ENCODE peak calls at places on chromosomes 5 and 9, in eight cellular contexts. F is lower leg skin, S is fibroblast of lung, D is AG04449, E is OCI-LY7, U is IMR-90, O is body of pancreas, K is K562. I is an unnamed sample.

GRCh38 chr9:5999443-6000104 is 15.8 kb downstream of the RANBP6 start:
- DNase-seq in O (no peak), S (no peak), D (no peak), F (no peak), U (no peak), K (no peak), E (no peak), I (no peak)

GRCh38 chr5:78779771-78780616 is 131.4 kb upstream of the LHFPL2 start:
- DNase-seq in S (peak; percentile 99), D (no peak), O (no peak), U (peak; percentile 93), F (no peak), K (peak; percentile 38), E (no peak), I (peak; percentile 59)

GRCh38 chr9:88753691-88754367 is 218.9 kb downstream of the NXNL2 start:
- DNase-seq in U (peak; percentile 77), O (no peak), D (no peak), F (no peak), S (peak; percentile 81), K (no peak), E (no peak), I (no peak)

GRCh38 chr9:18982246-18982589 is 50.8 kb downstream of the SAXO1 start:
- DNase-seq in K (no peak), E (no peak), O (no peak), S (no peak), U (no peak), F (no peak), D (no peak), I (no peak)

GRCh38 chr5:174275959-174276358 is 230.5 kb downstream of the NSG2 start:
- DNase-seq in O (no peak), F (no peak), D (no peak), E (no peak), S (no peak), U (no peak), K (no peak), I (no peak)

GRCh38 chr9:107976767-107977166 is 487.2 kb upstream of the KLF4 start:
- DNase-seq in S (peak; percentile 76), U (no peak), K (no peak), F (peak; percentile 93), D (no peak), E (no peak), O (peak; percentile 16), I (no peak)

GRCh38 chr9:135671591-135672041 is 8.5 kb downstream of the LCN9 start:
- DNase-seq in F (no peak), S (no peak), O (no peak), E (no peak), K (peak; percentile 38), U (no peak), D (no peak), I (no peak)

GRCh38 chr9:121816845-121817450 is 165.5 kb downstream of the DAB2IP start:
- DNase-seq in S (no peak), K (no peak), D (no peak), U (no peak), O (no peak), F (peak; percentile 68), E (no peak), I (no peak)

GRCh38 chr9:99264070-99264469 is 42.0 kb downstream of the SEC61B start:
- DNase-seq in K (peak; percentile 34), S (peak; percentile 17), U (no peak), E (no peak), O (no peak), F (no peak), D (no peak), I (no peak)

GRCh38 chr5:37448941-37449340 is 69.8 kb downstream of the WDR70 start:
- DNase-seq in U (peak; percentile 84), S (peak; percentile 61), D (no peak), E (no peak), F (no peak), O (no peak), K (no peak), I (peak; percentile 49)

GRCh38 chr9:131049829-131050715 is 41.1 kb downstream of the LAMC3 start:
- DNase-seq in F (no peak), U (no peak), E (no peak), S (no peak), K (no peak), D (no peak), O (no peak), I (no peak)

GRCh38 chr5:134465856-134466240 is 54.2 kb upstream of the CDKN2AIPNL start:
- DNase-seq in S (peak; percentile 96), E (no peak), U (peak; percentile 90), D (peak; percentile 36), O (peak; percentile 95), F (peak; percentile 98), K (peak; percentile 93), I (peak; percentile 95)

GRCh38 chr5:88734191-88734640 is 148.8 kb downstream of the MEF2C start:
- DNase-seq in E (peak; percentile 90), U (no peak), F (no peak), O (no peak), K (peak; percentile 84), D (no peak), S (no peak), I (no peak)
- H3K4me3 ChIP-seq in E (peak overlapping the region; percentile 56), U (no peak overlapping the region), F (no peak overlapping the region), O (no peak overlapping the region), K (no peak overlapping the region), D (no peak overlapping the region), S (no peak overlapping the region), I (no peak overlapping the region)

GRCh38 chr5:158140120-158140778 is 281.3 kb upstream of the CLINT1 start:
- DNase-seq in K (no peak), S (peak; percentile 34), D (no peak), E (no peak), U (no peak), O (peak; percentile 12), F (no peak), I (no peak)

GRCh38 chr5:158145827-158146226 is 286.9 kb upstream of the CLINT1 start:
- DNase-seq in D (no peak), U (no peak), O (no peak), S (no peak), E (no peak), F (no peak), K (no peak), I (no peak)

GRCh38 chr5:158147227-158147626 is 288.3 kb upstream of the CLINT1 start:
- DNase-seq in S (no peak), O (no peak), F (no peak), K (no peak), U (no peak), E (no peak), D (no peak), I (no peak)

GRCh38 chr5:158139161-158139560 is 280.2 kb upstream of the CLINT1 start:
- DNase-seq in D (no peak), E (no peak), O (no peak), F (no peak), S (peak; percentile 27), U (no peak), K (no peak), I (no peak)

DNA sequence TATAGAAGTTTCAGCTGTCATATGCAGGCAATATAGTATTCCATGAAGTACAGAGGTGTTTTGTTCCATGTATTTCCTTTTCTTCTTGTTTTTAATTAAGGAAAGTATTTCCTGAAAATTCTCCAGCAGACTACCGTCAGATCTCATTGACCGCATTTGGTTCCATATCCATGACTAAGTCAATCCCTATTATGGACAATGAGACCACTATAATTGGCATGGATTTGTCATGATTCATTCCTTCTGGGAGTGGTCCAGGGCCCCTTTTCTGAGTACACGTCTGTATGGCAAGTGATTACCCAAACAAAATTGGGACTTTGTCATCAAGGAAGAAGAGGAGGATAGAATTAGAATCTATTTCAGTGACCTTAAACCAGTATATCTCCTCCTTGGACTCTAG is 283.2 kb upstream of the CLINT1 start:
- DNase-seq in K (no peak), F (no peak), S (no peak), D (no peak), E (no peak), O (no peak), U (no peak), I (no peak)
- TF ChIP-seq CTCF in K (no peak), F (no peak), S (no peak), D (no peak), E (no peak), O (no peak), U (no peak), I (no peak)

GRCh38 chr5:107517185-107517868 is 153.4 kb downstream of the EFNA5 start:
- DNase-seq in F (no peak), U (no peak), D (no peak), K (no peak), E (peak; percentile 73), O (no peak), S (peak; percentile 61), I (no peak)

GRCh38 chr5:107518219-107519015 is 152.3 kb downstream of the EFNA5 start:
- DNase-seq in K (no peak), O (no peak), F (no peak), S (no peak), D (no peak), U (no peak), E (peak; percentile 31), I (peak; percentile 50)

GRCh38 chr5:107523019-107523680 is 147.6 kb downstream of the EFNA5 start:
- DNase-seq in K (no peak), D (no peak), S (no peak), F (no peak), E (no peak), O (no peak), U (no peak), I (no peak)

GRCh38 chr5:107522456-107522855 is 148.3 kb downstream of the EFNA5 start:
- DNase-seq in S (no peak), F (no peak), O (no peak), E (no peak), U (no peak), K (no peak), D (no peak), I (no peak)

GRCh38 chr5:107519900-107520354 is 150.8 kb downstream of the EFNA5 start:
- DNase-seq in E (peak; percentile 87), O (no peak), D (no peak), U (peak; percentile 12), K (no peak), S (peak; percentile 57), F (no peak), I (peak; percentile 34)
- H3K4me3 ChIP-seq in E (peak overlapping the region; percentile 45), O (no peak overlapping the region), D (no peak overlapping the region), U (no peak overlapping the region), K (no peak overlapping the region), S (no peak overlapping the region), F (no peak overlapping the region), I (no peak overlapping the region)

DNA sequence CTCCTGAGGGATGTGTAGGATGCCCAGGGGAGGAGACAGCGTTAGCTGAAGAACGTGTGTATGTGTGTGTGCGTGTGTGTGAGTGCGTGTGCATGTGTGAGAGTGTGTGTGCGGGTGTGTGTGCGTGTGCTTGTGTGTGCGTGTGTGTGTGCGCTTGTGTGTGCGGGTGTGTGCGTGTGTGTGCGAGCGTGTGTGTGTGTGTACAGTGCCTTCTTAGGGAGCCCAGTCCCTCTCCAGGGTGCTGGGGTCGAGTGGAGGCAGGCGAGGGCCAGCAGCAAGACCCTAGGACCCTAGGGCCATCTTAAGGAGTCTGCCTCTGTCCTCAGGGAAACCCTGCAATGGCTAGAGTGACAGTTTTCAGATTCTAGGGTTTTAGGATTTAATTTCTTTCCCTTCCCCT is 26.0 kb upstream of the STXBP1 start:
- DNase-seq in F (no peak), S (no peak), K (no peak), D (no peak), U (no peak), E (no peak), O (no peak), I (no peak)
- TF ChIP-seq CTCF in F (no peak), S (no peak), K (no peak), D (no peak), U (no peak), E (no peak), O (no peak), I (no peak)

GRCh38 chr9:83538890-83539238 is 663 bp upstream of the FRMD3 start:
- DNase-seq in U (no peak), E (no peak), D (no peak), O (no peak), K (no peak), S (no peak), F (no peak), I (no peak)
- H3K4me3 ChIP-seq in U (peak overlapping the region; percentile 45), E (no peak overlapping the region), D (peak overlapping the region; percentile 66), O (no peak overlapping the region), K (no peak overlapping the region), S (peak overlapping the region; percentile 55), F (peak overlapping the region; percentile 31), I (peak overlapping the region; percentile 52)